ENCODE peak calls at places on chromosomes 5 and 9, in six cellular contexts. One of them, this sample, is unnamed.

GRCh38 chr9:96567203-96567700 is 52.4 kb downstream of the CDC14B start:
- DNase-seq in H1: no peak
- DNase-seq in B cell: no peak
- DNase-seq in colonic mucosa: peak
- DNase-seq in cardiac muscle cell: peak
- DNase-seq in HFFc6: no peak
- DNase-seq in this sample: no peak

GRCh38 chr5:91500758-91501157 is 117.6 kb upstream of the ARRDC3 start:
- DNase-seq in H1: no peak
- DNase-seq in B cell: no peak
- DNase-seq in colonic mucosa: no peak
- DNase-seq in cardiac muscle cell: no peak
- DNase-seq in HFFc6: no peak
- DNase-seq in this sample: no peak

GRCh38 chr5:55853271-55853670 is 2.1 kb downstream of the IL31RA start:
- DNase-seq in H1: no peak
- DNase-seq in B cell: no peak
- DNase-seq in colonic mucosa: no peak
- DNase-seq in cardiac muscle cell: peak
- DNase-seq in HFFc6: no peak
- DNase-seq in this sample: no peak

GRCh38 chr5:66848749-66849641 is 252.8 kb downstream of the MAST4 start:
- DNase-seq in H1: no peak
- DNase-seq in B cell: no peak
- DNase-seq in colonic mucosa: no peak
- DNase-seq in cardiac muscle cell: peak
- DNase-seq in HFFc6: no peak
- DNase-seq in this sample: no peak

GRCh38 chr9:68822596-68823165 is 117.6 kb downstream of the PIP5K1B start:
- DNase-seq in H1: no peak
- DNase-seq in B cell: no peak
- DNase-seq in colonic mucosa: peak
- DNase-seq in cardiac muscle cell: peak
- DNase-seq in HFFc6: no peak
- DNase-seq in this sample: no peak

GRCh38 chr5:172630082-172630481 is 11.0 kb upstream of the NEURL1B start:
- DNase-seq in H1: no peak
- DNase-seq in B cell: no peak
- DNase-seq in colonic mucosa: no peak
- DNase-seq in cardiac muscle cell: no peak
- DNase-seq in HFFc6: no peak
- DNase-seq in this sample: no peak

GRCh38 chr5:97229688-97230285 is 46.7 kb upstream of the RIOK2 start:
- DNase-seq in H1: no peak
- DNase-seq in B cell: no peak
- DNase-seq in colonic mucosa: no peak
- DNase-seq in cardiac muscle cell: peak
- DNase-seq in HFFc6: no peak
- DNase-seq in this sample: no peak

GRCh38 chr5:135569755-135570452 is 8.9 kb downstream of the CXCL14 start:
- DNase-seq in H1: peak
- DNase-seq in B cell: no peak
- DNase-seq in colonic mucosa: no peak
- DNase-seq in cardiac muscle cell: peak
- DNase-seq in HFFc6: peak
- DNase-seq in this sample: no peak

GRCh38 chr5:177959315-177959714 is 36.7 kb downstream of the PROP1 start:
- DNase-seq in H1: no peak
- DNase-seq in B cell: no peak
- DNase-seq in colonic mucosa: no peak
- DNase-seq in cardiac muscle cell: no peak
- DNase-seq in HFFc6: no peak
- DNase-seq in this sample: no peak

GRCh38 chr9:91059713-91060112 is 258.1 kb downstream of the SYK start:
- DNase-seq in H1: peak
- DNase-seq in B cell: no peak
- DNase-seq in colonic mucosa: no peak
- DNase-seq in cardiac muscle cell: no peak
- DNase-seq in HFFc6: peak
- DNase-seq in this sample: no peak

GRCh38 chr5:79774171-79774854 is 84.7 kb downstream of the CMYA5 start:
- DNase-seq in H1: peak
- DNase-seq in B cell: no peak
- DNase-seq in colonic mucosa: no peak
- DNase-seq in cardiac muscle cell: peak
- DNase-seq in HFFc6: peak
- DNase-seq in this sample: peak

GRCh38 chr5:151685749-151686672 is 704 bp downstream of the SPARC start:
- DNase-seq in H1: peak
- DNase-seq in B cell: no peak
- DNase-seq in colonic mucosa: no peak
- DNase-seq in cardiac muscle cell: no peak
- DNase-seq in HFFc6: no peak
- DNase-seq in this sample: no peak

GRCh38 chr9:111807197-111807596 is 12.5 kb upstream of the SHOC1 start:
- DNase-seq in H1: no peak
- DNase-seq in B cell: no peak
- DNase-seq in colonic mucosa: no peak
- DNase-seq in cardiac muscle cell: peak
- DNase-seq in HFFc6: no peak
- DNase-seq in this sample: no peak

GRCh38 chr5:179319741-179320281 is 25.4 kb downstream of the ADAMTS2 start:
- DNase-seq in H1: no peak
- DNase-seq in B cell: no peak
- DNase-seq in colonic mucosa: no peak
- DNase-seq in cardiac muscle cell: peak
- DNase-seq in HFFc6: peak
- DNase-seq in this sample: no peak

GRCh38 chr5:133818031-133818431 is 150.4 kb downstream of the C5orf15 start:
- DNase-seq in H1: no peak
- DNase-seq in B cell: no peak
- DNase-seq in colonic mucosa: no peak
- DNase-seq in cardiac muscle cell: peak
- DNase-seq in HFFc6: peak
- DNase-seq in this sample: no peak

GRCh38 chr9:11417782-11418181 is 805.0 kb upstream of the PTPRD start:
- DNase-seq in H1: no peak
- DNase-seq in B cell: no peak
- DNase-seq in colonic mucosa: no peak
- DNase-seq in cardiac muscle cell: no peak
- DNase-seq in HFFc6: no peak
- DNase-seq in this sample: no peak

GRCh38 chr5:147558826-147559225 is 49.0 kb upstream of the DPYSL3 start:
- DNase-seq in H1: peak
- DNase-seq in B cell: no peak
- DNase-seq in colonic mucosa: peak
- DNase-seq in cardiac muscle cell: peak
- DNase-seq in HFFc6: peak
- DNase-seq in this sample: peak

GRCh38 chr5:133831506-133832224 is 136.8 kb downstream of the C5orf15 start:
- DNase-seq in H1: no peak
- DNase-seq in B cell: no peak
- DNase-seq in colonic mucosa: no peak
- DNase-seq in cardiac muscle cell: peak
- DNase-seq in HFFc6: peak
- DNase-seq in this sample: no peak

GRCh38 chr5:112548246-112548982 is 129.3 kb upstream of the EPB41L4A start:
- DNase-seq in H1: no peak
- DNase-seq in B cell: no peak
- DNase-seq in colonic mucosa: no peak
- DNase-seq in cardiac muscle cell: peak
- DNase-seq in HFFc6: peak
- DNase-seq in this sample: no peak

GRCh38 chr9:113957778-113958430 is 81.8 kb downstream of the ZNF618 start:
- DNase-seq in H1: no peak
- DNase-seq in B cell: no peak
- DNase-seq in colonic mucosa: peak
- DNase-seq in cardiac muscle cell: peak
- DNase-seq in HFFc6: peak
- DNase-seq in this sample: no peak

GRCh38 chr9:92313624-92314012 is 11.5 kb downstream of the NOL8 start:
- DNase-seq in H1: no peak
- DNase-seq in B cell: no peak
- DNase-seq in colonic mucosa: no peak
- DNase-seq in cardiac muscle cell: no peak
- DNase-seq in HFFc6: no peak
- DNase-seq in this sample: no peak

GRCh38 chr9:81619353-81620008 is 69.9 kb downstream of the TLE1 start:
- DNase-seq in H1: no peak
- DNase-seq in B cell: no peak
- DNase-seq in colonic mucosa: no peak
- DNase-seq in cardiac muscle cell: peak
- DNase-seq in HFFc6: peak
- DNase-seq in this sample: no peak

GRCh38 chr5:149838881-149839739 is 105.5 kb downstream of the PDE6A start:
- DNase-seq in H1: no peak
- DNase-seq in B cell: no peak
- DNase-seq in colonic mucosa: no peak
- DNase-seq in cardiac muscle cell: peak
- DNase-seq in HFFc6: peak
- DNase-seq in this sample: no peak

GRCh38 chr5:62621280-62621679 is 42.7 kb downstream of the LRRC70 start:
- DNase-seq in H1: peak
- DNase-seq in B cell: no peak
- DNase-seq in colonic mucosa: no peak
- DNase-seq in cardiac muscle cell: no peak
- DNase-seq in HFFc6: no peak
- DNase-seq in this sample: no peak

GRCh38 chr9:89711866-89712265 is 107.1 kb downstream of the GADD45G start:
- DNase-seq in H1: no peak
- DNase-seq in B cell: no peak
- DNase-seq in colonic mucosa: no peak
- DNase-seq in cardiac muscle cell: no peak
- DNase-seq in HFFc6: no peak
- DNase-seq in this sample: no peak
- TF ChIP-seq CTCF in H1: no peak
- TF ChIP-seq CTCF in B cell: no peak
- TF ChIP-seq CTCF in colonic mucosa: no peak
- TF ChIP-seq CTCF in cardiac muscle cell: no peak
- TF ChIP-seq CTCF in HFFc6: no peak
- TF ChIP-seq CTCF in this sample: no peak

DNA sequence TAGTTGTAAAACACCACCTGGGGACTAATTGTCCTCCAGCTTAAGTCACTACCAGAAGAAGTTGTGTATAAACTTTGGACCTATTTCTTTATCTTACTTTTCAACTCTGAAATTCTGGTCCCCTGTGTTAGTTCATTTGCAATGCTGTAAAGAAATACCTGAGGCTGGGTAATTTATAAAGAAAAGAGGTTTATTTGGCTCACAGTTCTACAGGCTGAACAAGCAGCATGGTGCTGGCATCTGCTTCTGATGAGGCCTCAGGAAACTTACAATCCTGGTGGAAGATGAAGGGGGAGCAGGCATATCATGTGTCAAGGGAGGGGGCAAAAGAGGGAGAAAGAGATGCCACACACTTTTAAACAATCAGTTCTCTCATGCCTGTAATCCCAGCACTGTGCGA is 41.0 kb upstream of the CPEB4 start:
- DNase-seq in H1: no peak
- DNase-seq in B cell: no peak
- DNase-seq in colonic mucosa: no peak
- DNase-seq in cardiac muscle cell: no peak
- DNase-seq in HFFc6: no peak
- DNase-seq in this sample: no peak
- TF ChIP-seq CTCF in H1: no peak
- TF ChIP-seq CTCF in B cell: no peak
- TF ChIP-seq CTCF in colonic mucosa: no peak
- TF ChIP-seq CTCF in cardiac muscle cell: no peak
- TF ChIP-seq CTCF in HFFc6: no peak
- TF ChIP-seq CTCF in this sample: no peak

GRCh38 chr9:131818089-131818488 is 78.2 kb upstream of the RAPGEF1 start:
- DNase-seq in H1: no peak
- DNase-seq in B cell: no peak
- DNase-seq in colonic mucosa: no peak
- DNase-seq in cardiac muscle cell: no peak
- DNase-seq in HFFc6: no peak
- DNase-seq in this sample: no peak

GRCh38 chr9:131814714-131815113 is 74.8 kb upstream of the RAPGEF1 start:
- DNase-seq in H1: no peak
- DNase-seq in B cell: no peak
- DNase-seq in colonic mucosa: no peak
- DNase-seq in cardiac muscle cell: no peak
- DNase-seq in HFFc6: no peak
- DNase-seq in this sample: no peak

GRCh38 chr9:131817627-131818026 is 77.8 kb upstream of the RAPGEF1 start:
- DNase-seq in H1: no peak
- DNase-seq in B cell: no peak
- DNase-seq in colonic mucosa: no peak
- DNase-seq in cardiac muscle cell: no peak
- DNase-seq in HFFc6: no peak
- DNase-seq in this sample: no peak

GRCh38 chr9:131817073-131817472 is 77.2 kb upstream of the RAPGEF1 start:
- DNase-seq in H1: no peak
- DNase-seq in B cell: no peak
- DNase-seq in colonic mucosa: no peak
- DNase-seq in cardiac muscle cell: no peak
- DNase-seq in HFFc6: no peak
- DNase-seq in this sample: no peak

GRCh38 chr9:131815971-131816873 is 76.3 kb upstream of the RAPGEF1 start:
- DNase-seq in H1: no peak
- DNase-seq in B cell: no peak
- DNase-seq in colonic mucosa: no peak
- DNase-seq in cardiac muscle cell: no peak
- DNase-seq in HFFc6: no peak
- DNase-seq in this sample: no peak
- TF ChIP-seq CTCF in H1: no peak
- TF ChIP-seq CTCF in B cell: no peak
- TF ChIP-seq CTCF in colonic mucosa: no peak
- TF ChIP-seq CTCF in cardiac muscle cell: no peak
- TF ChIP-seq CTCF in HFFc6: no peak
- TF ChIP-seq CTCF in this sample: no peak

GRCh38 chr9:17081814-17082213 is 53.0 kb upstream of the CNTLN start:
- DNase-seq in H1: no peak
- DNase-seq in B cell: no peak
- DNase-seq in colonic mucosa: no peak
- DNase-seq in cardiac muscle cell: no peak
- DNase-seq in HFFc6: no peak
- DNase-seq in this sample: no peak

GRCh38 chr9:17081351-17081750 is 53.5 kb upstream of the CNTLN start:
- DNase-seq in H1: no peak
- DNase-seq in B cell: no peak
- DNase-seq in colonic mucosa: no peak
- DNase-seq in cardiac muscle cell: no peak
- DNase-seq in HFFc6: no peak
- DNase-seq in this sample: no peak

DNA sequence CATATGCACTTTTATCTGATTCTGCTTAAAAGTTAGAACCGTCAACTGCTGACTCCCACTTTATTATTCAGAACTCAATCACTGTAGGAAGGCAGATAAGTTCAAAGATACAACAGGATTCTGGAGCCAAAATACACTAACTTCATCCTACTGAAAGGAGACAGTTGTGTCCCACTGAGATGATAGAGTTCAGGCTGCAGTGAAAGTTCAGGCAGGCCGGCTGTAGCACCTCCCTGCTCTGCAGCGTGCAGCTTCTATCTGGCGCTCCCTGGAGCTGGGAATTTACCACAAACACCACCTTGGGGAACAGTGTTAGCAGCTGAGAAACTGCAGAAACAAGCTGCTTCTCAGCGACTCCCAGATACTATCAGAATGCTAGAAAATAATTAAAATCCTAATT is 52.5 kb upstream of the CNTLN start:
- DNase-seq in H1: peak
- DNase-seq in B cell: no peak
- DNase-seq in colonic mucosa: no peak
- DNase-seq in cardiac muscle cell: peak
- DNase-seq in HFFc6: peak
- DNase-seq in this sample: no peak
- TF ChIP-seq CTCF in H1: no peak
- TF ChIP-seq CTCF in B cell: no peak
- TF ChIP-seq CTCF in colonic mucosa: no peak
- TF ChIP-seq CTCF in cardiac muscle cell: peak
- TF ChIP-seq CTCF in HFFc6: no peak
- TF ChIP-seq CTCF in this sample: no peak

This sample was measured in GM20000.